ENCODE peak calls at places on chromosomes 1 and 21, in nine cellular contexts. V is B cell, L is GM20000, F is fibroblast of mammary gland, S is foreskin keratinocyte, Z is A549, D is BJ, U is uterus, G is upper lobe of right lung. W is an unnamed sample.

GRCh38 chr1:235513495-235514366 is 9.5 kb upstream of the B3GALNT2 start:
- DNase-seq in V (peak), L (peak), F (peak), S (peak), Z (peak), D (no peak), U (peak), G (no peak), W (peak)

GRCh38 chr1:55741516-55741915 is 526.4 kb upstream of the USP24 start:
- DNase-seq in V (no peak), L (no peak), F (peak), S (no peak), Z (no peak), D (no peak), U (no peak), G (no peak), W (no peak)

GRCh38 chr1:162023547-162024501 is at the start of gene OLFML2B:
- DNase-seq in V (no peak), L (peak), F (peak), S (peak), Z (peak), D (peak), U (peak), G (peak), W (peak)

GRCh38 chr1:193437785-193438184 is 251.4 kb upstream of the B3GALT2 start:
- DNase-seq in V (no peak), L (peak), F (no peak), S (peak), Z (no peak), D (no peak), U (no peak), G (no peak), W (peak)

GRCh38 chr1:168136709-168137514 is at the start of gene GPR161:
- DNase-seq in V (no peak), L (peak), F (peak), S (peak), Z (peak), D (no peak), U (peak), G (peak), W (peak)

GRCh38 chr1:66916320-66916719 is 8.3 kb downstream of the DNAI4 start:
- DNase-seq in V (no peak), L (no peak), F (peak), S (no peak), Z (no peak), D (no peak), U (no peak), G (no peak), W (no peak)

GRCh38 chr1:230167419-230167852 is 100.4 kb downstream of the GALNT2 start:
- DNase-seq in V (no peak), L (peak), F (peak), S (peak), Z (peak), D (no peak), U (peak), G (no peak), W (peak)

GRCh38 chr1:219580019-219580676 is 32.8 kb downstream of the ZC3H11B start:
- DNase-seq in V (no peak), L (no peak), F (peak), S (no peak), Z (no peak), D (no peak), U (no peak), G (no peak), W (peak)

DNA sequence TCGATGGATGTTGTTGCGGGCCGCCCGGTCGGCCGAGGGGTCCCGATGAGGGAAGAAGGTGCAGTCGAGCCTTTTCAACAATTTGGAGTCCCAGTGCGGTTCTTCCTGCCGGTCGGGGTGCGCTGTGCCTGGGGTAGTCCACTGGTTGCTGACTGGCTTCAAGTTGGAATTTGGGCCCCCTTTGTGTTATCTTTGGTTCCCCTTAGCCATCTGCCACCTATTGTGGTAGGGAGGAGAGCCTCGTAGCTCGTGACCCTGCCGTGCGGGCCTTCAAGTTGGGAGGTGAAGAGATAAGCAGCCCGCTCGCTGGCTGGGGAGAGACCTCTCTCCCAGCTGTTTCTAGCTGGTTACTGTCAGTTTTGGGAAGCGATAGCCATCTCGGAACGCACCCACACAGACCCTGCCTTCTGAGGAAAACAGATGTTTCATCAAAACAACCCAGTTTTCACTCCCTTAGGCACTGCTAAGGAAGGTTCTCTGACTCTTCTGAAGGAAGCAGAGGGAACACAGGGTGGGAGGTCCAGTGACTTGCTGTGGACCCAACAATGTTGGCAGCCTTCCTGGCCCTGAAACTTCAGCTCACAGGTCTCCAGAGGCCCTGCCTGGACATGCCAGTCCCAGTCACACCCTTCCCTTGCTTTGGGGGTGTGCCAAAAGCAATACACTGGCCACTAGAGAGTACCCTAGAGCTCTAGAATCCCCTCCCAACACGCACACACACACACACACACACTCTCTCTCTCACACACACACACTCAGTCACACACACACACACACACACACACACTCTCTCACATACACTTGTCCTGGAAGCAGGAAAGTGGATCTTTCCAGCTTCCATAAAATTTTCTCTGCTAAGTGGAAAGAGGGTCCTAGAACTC is 1.0 kb downstream of the BTG2 start:
- DNase-seq in V (peak), L (peak), F (peak), S (peak), Z (peak), D (peak), U (peak), G (peak), W (peak)
- TF ChIP-seq CTCF in V (no peak), L (no peak), F (no peak), S (peak), Z (peak), D (peak), U (peak), G (no peak), W (no peak)

DNA sequence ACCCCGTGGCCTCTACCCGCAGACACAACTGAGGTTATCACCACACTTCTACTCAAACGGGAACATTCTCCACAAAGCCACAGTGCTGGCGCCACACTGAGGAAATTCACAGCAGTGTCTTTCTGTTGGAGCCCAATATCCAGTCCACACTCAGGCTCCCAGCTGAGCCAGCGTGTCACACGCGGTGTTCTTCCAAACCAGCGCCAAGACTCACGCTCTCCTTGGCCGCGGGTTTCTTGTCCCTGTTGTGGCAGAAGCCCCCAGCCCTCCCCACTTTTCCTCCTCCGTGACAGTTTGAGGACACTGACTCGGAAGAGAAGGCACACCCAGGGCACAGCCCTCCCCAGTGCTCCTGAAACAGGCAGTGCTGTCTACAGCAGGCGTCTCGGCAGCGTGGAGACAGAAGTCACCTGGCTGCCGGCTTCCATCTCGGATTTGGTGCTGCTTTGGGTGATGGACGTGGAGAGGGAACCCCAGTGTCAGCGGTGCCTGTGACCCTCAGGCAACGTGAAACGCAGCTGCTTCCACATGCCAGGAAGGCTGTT is 35.4 kb upstream of the AGPAT3 start:
- DNase-seq in V (no peak), L (peak), F (no peak), S (no peak), Z (peak), D (no peak), U (no peak), G (no peak), W (no peak)
- TF ChIP-seq CTCF in V (no peak), L (no peak), F (no peak), S (peak), Z (no peak), D (no peak), U (no peak), G (no peak), W (no peak)

GRCh38 chr1:206979379-206980043 is 9.3 kb upstream of the FCAMR start:
- DNase-seq in V (no peak), L (peak), F (peak), S (no peak), Z (peak), D (no peak), U (no peak), G (no peak), W (peak)
- TF ChIP-seq CTCF in V (peak), L (peak), F (peak), S (peak), Z (peak), D (peak), U (no peak), G (peak), W (peak)

GRCh38 chr1:204358605-204359004 is 1.1 kb downstream of the PLEKHA6 start:
- DNase-seq in V (no peak), L (no peak), F (no peak), S (no peak), Z (no peak), D (no peak), U (no peak), G (no peak), W (no peak)

GRCh38 chr1:204359474-204360255 is at the start of gene PLEKHA6:
- DNase-seq in V (no peak), L (no peak), F (peak), S (no peak), Z (no peak), D (no peak), U (no peak), G (no peak), W (peak)

GRCh38 chr1:204358145-204358544 is 1.6 kb downstream of the PLEKHA6 start:
- DNase-seq in V (no peak), L (no peak), F (no peak), S (no peak), Z (no peak), D (no peak), U (no peak), G (no peak), W (no peak)

GRCh38 chr1:204360314-204360713 is 585 bp upstream of the PLEKHA6 start:
- DNase-seq in V (no peak), L (no peak), F (no peak), S (no peak), Z (no peak), D (no peak), U (no peak), G (no peak), W (no peak)

GRCh38 chr1:204359131-204359473 is 627 bp downstream of the PLEKHA6 start:
- DNase-seq in V (no peak), L (no peak), F (no peak), S (no peak), Z (no peak), D (no peak), U (no peak), G (no peak), W (no peak)
- TF ChIP-seq CTCF in V (no peak), L (no peak), F (no peak), S (no peak), Z (no peak), D (no peak), U (no peak), G (no peak), W (no peak)

W was measured in MCF 10A.